ENCODE peak calls at places on chromosomes 6 and 20, in nine cellular contexts. D, L, T, P, O, K, G, S and J are unnamed samples.

GRCh38 chr6:33985333-33985751 is 160.5 kb downstream of the GRM4 start:
- DNase-seq in G (no peak), T (peak; percentile 42), O (peak; percentile 33), K (no peak), D (no peak), P (no peak), L (no peak), S (no peak), J (no peak)

GRCh38 chr20:17659801-17660200 is 22.2 kb downstream of the RRBP1 start:
- DNase-seq in D (no peak), S (no peak), P (no peak), O (peak; percentile 33), K (no peak), G (no peak), T (no peak), L (no peak), J (no peak)

GRCh38 chr6:133955136-133955576 is 2.1 kb downstream of the TBPL1 start:
- DNase-seq in S (no peak), P (no peak), L (no peak), T (no peak), G (no peak), D (no peak), O (no peak), K (no peak), J (no peak)

GRCh38 chr6:142416179-142416578 is 114.4 kb downstream of the ADGRG6 start:
- DNase-seq in O (no peak), T (no peak), K (peak; percentile 78), S (no peak), P (no peak), D (no peak), G (no peak), L (peak; percentile 99), J (peak; percentile 91)

GRCh38 chr20:45826381-45827019 is 612 bp downstream of the TNNC2 start:
- DNase-seq in K (no peak), L (peak; percentile 31), P (no peak), T (no peak), D (no peak), O (no peak), G (no peak), S (no peak), J (no peak)

GRCh38 chr6:1825926-1826325 is 216.2 kb downstream of the FOXC1 start:
- DNase-seq in K (no peak), G (no peak), D (no peak), L (peak; percentile 88), O (no peak), S (no peak), P (no peak), T (no peak), J (no peak)

GRCh38 chr6:44100088-44100550 is 27.1 kb downstream of the MRPL14 start:
- DNase-seq in G (peak; percentile 43), K (peak; percentile 33), T (no peak), D (peak; percentile 47), O (no peak), P (no peak), L (peak; percentile 37), S (peak; percentile 55), J (no peak)

GRCh38 chr6:107729098-107729497 is 95.0 kb downstream of the SCML4 start:
- DNase-seq in P (no peak), G (no peak), O (no peak), L (no peak), K (no peak), T (no peak), D (no peak), S (no peak), J (no peak)

GRCh38 chr6:110814488-110815259 is 595 bp downstream of the CDK19 start:
- DNase-seq in L (peak; percentile 45), P (peak; percentile 80), S (peak; percentile 43), O (peak; percentile 69), G (no peak), K (peak; percentile 62), D (peak; percentile 88), T (no peak), J (no peak)

GRCh38 chr20:32441638-32442037 is 83.5 kb downstream of the ASXL1 start:
- DNase-seq in G (no peak), K (no peak), S (no peak), L (no peak), P (no peak), T (no peak), D (no peak), O (no peak), J (no peak)

GRCh38 chr6:52611833-52612232 is 35.0 kb upstream of the TRAM2 start:
- DNase-seq in S (no peak), T (no peak), L (no peak), O (no peak), D (peak; percentile 46), G (no peak), P (no peak), K (no peak), J (no peak)

DNA sequence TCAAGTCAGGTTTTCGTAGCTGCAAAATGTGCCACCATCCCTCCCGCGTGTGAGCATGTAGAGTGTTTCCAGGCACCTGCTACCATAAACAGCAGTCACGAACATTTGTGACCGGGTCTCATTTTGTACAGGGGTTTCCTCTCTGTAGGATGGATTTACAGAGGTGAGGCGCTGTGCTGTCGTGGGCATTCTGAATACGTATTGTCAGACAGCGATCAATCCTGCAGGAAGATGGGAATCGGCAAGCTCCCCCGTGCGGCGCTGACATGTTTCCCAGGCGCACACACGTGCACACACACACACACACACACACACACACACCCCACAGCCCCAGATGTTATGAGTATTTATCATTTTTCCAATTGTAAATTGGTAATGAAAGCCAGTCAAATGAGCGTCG is 15.8 kb downstream of the ANKRD60 start:
- DNase-seq in G (no peak), O (no peak), K (no peak), D (no peak), T (no peak), S (no peak), L (no peak), P (no peak), J (no peak)
- TF ChIP-seq CTCF in G (no peak), O (no peak), K (no peak), D (no peak), T (no peak), S (no peak), L (no peak), P (no peak), J (no peak)

GRCh38 chr6:154039231-154039842 is at the start of gene OPRM1:
- DNase-seq in O (no peak), P (peak; percentile 46), K (peak; percentile 70), G (no peak), T (peak; percentile 70), L (no peak), D (peak; percentile 38), S (no peak), J (peak; percentile 28)
- H3K4me3 ChIP-seq in O (no peak within 1 kb of the TSS), P (no peak within 1 kb of the TSS), K (no peak within 1 kb of the TSS), G (no peak within 1 kb of the TSS), T (no peak within 1 kb of the TSS), L (no peak within 1 kb of the TSS), D (no peak within 1 kb of the TSS), S (no peak within 1 kb of the TSS), J (no peak within 1 kb of the TSS)

GRCh38 chr20:59403962-59404314 is 103.5 kb downstream of the EDN3 start:
- DNase-seq in D (no peak), O (no peak), S (no peak), G (no peak), P (no peak), K (no peak), T (no peak), L (no peak), J (no peak)
- TF ChIP-seq CTCF in D (no peak), O (no peak), S (no peak), G (peak; percentile 39), P (peak; percentile 2), K (no peak), T (no peak), L (no peak), J (peak; percentile 1)

DNA sequence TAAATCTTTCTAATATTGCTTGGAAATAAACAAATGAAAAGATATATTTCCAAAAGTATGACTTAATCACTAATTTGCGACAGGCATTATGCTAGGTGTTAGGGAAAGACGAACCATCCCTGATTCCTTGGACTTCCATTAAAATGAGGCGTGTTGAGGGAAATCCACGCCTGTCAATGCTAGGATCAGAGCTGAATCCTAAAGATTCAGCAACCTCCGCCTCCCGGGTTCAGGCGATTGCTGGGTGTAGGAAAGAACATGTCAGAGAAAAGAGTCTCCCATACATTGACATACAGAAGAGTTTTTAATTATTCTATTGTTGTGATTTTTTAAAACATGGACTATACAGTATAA is 16.8 kb upstream of the PRSS16 start:
- DNase-seq in G (peak; percentile 41), L (no peak), O (no peak), S (no peak), T (no peak), K (no peak), P (no peak), D (no peak), J (no peak)
- H3K4me3 ChIP-seq in G (peak overlapping the region; percentile 53), L (no peak overlapping the region), O (no peak overlapping the region), S (no peak overlapping the region), T (no peak overlapping the region), K (peak overlapping the region; percentile 56), P (no peak overlapping the region), D (no peak overlapping the region), J (no peak overlapping the region)